ENCODE peak calls at places on chromosomes 6 and 20, in four cellular contexts. P is neural crest cell; U is natural killer cell treated with Interleukin-12 subunit alpha and Interleukin-12 subunit beta and Interleukin-15 and Interleukin-18, amount 100 ng/mL, for 72 hours; G is psoas muscle. T is an unnamed sample.

GRCh38 chr6:138798028-138798427 is 2.1 kb downstream of the ECT2L start:
- DNase-seq in P (no peak), U (no peak), G (no peak), T (no peak)

GRCh38 chr6:97294451-97294850 is 11.4 kb upstream of the MMS22L start:
- DNase-seq in P (no peak), U (no peak), G (no peak), T (no peak)

GRCh38 chr6:18216411-18216810 is 47.9 kb downstream of the DEK start:
- DNase-seq in P (no peak), U (no peak), G (no peak), T (no peak)

GRCh38 chr20:19026121-19026878 is 186.1 kb upstream of the SLC24A3 start:
- DNase-seq in P (no peak), U (no peak), G (no peak), T (no peak)

GRCh38 chr6:15409301-15410125 is 163.6 kb downstream of the JARID2 start:
- DNase-seq in P (no peak), U (no peak), G (no peak), T (no peak)

GRCh38 chr20:18397090-18397489 is 69.7 kb downstream of the DZANK1 start:
- DNase-seq in P (no peak), U (no peak), G (no peak), T (no peak)

GRCh38 chr6:143677891-143678737 is at the start of gene PHACTR2:
- DNase-seq in P (peak; percentile 67), U (peak; percentile 75), G (peak; percentile 80), T (peak; percentile 83)

GRCh38 chr20:15122613-15123012 is 785.2 kb upstream of the FLRT3 start:
- DNase-seq in P (no peak), U (no peak), G (no peak), T (no peak)

GRCh38 chr20:10414982-10415650 is 18.9 kb downstream of the MKKS start:
- DNase-seq in P (no peak), U (no peak), G (no peak), T (no peak)

GRCh38 chr6:13886949-13887348 is 37.8 kb upstream of the RNF182 start:
- DNase-seq in P (no peak), U (no peak), G (no peak), T (no peak)

GRCh38 chr6:89009624-89010059 is 46.2 kb upstream of the RNGTT start:
- DNase-seq in P (no peak), U (no peak), G (no peak), T (no peak)

GRCh38 chr6:16345449-16346330 is 107.3 kb downstream of the GMPR start:
- DNase-seq in P (no peak), U (no peak), G (peak; percentile 31), T (no peak)

GRCh38 chr6:119979862-119980261 is 630.3 kb upstream of the MAN1A1 start:
- DNase-seq in P (no peak), U (no peak), G (no peak), T (no peak)

GRCh38 chr6:122008105-122009100 is 391.0 kb upstream of the HSF2 start:
- DNase-seq in P (no peak), U (no peak), G (no peak), T (no peak)

GRCh38 chr6:81326856-81327561 is 425.5 kb downstream of the TENT5A start:
- DNase-seq in P (no peak), U (no peak), G (no peak), T (no peak)

GRCh38 chr6:5782783-5783567 is 223.8 kb downstream of the NRN1 start:
- DNase-seq in P (no peak), U (no peak), G (peak; percentile 62), T (no peak)

GRCh38 chr6:28081486-28081751 is 1.1 kb downstream of the ZNF165 start:
- DNase-seq in P (no peak), U (no peak), G (no peak), T (no peak)

GRCh38 chr20:1473821-1474220 is 7.2 kb upstream of the NSFL1C start:
- DNase-seq in P (no peak), U (no peak), G (no peak), T (no peak)

GRCh38 chr6:56693246-56693607 is 50.5 kb upstream of the DST start:
- DNase-seq in P (no peak), U (no peak), G (peak; percentile 90), T (no peak)

GRCh38 chr6:144688713-144689112 is 403.6 kb downstream of the UTRN start:
- DNase-seq in P (no peak), U (no peak), G (no peak), T (no peak)

GRCh38 chr20:47758517-47759450 is 26.5 kb downstream of the SULF2 start:
- DNase-seq in P (no peak), U (no peak), G (no peak), T (no peak)

GRCh38 chr6:56691201-56691595 is 48.5 kb upstream of the DST start:
- DNase-seq in P (no peak), U (no peak), G (no peak), T (no peak)

GRCh38 chr6:15945593-15946159 is 183.2 kb upstream of the MYLIP start:
- DNase-seq in P (no peak), U (no peak), G (no peak), T (no peak)

GRCh38 chr6:65416640-65417039 is 290.4 kb downstream of the EYS start:
- DNase-seq in P (no peak), U (no peak), G (no peak), T (no peak)